ENCODE peak calls at places on chromosome 1, in nine cellular contexts. W, S, C, M, J, Q, B, R and X are unnamed samples.

GRCh38 chr1:10634428-10635384 is 160.0 kb downstream of the PEX14 start:
- DNase-seq in W (no peak), S (peak), C (peak), M (no peak), J (no peak), Q (peak), B (no peak), R (no peak), X (no peak)

GRCh38 chr1:31745071-31745897 is 18.9 kb downstream of the ADGRB2 start:
- DNase-seq in W (peak), S (no peak), C (peak), M (peak), J (no peak), Q (peak), B (no peak), R (peak), X (peak)

GRCh38 chr1:21903638-21904474 is 33.3 kb downstream of the HSPG2 start:
- DNase-seq in W (no peak), S (no peak), C (no peak), M (no peak), J (peak), Q (peak), B (no peak), R (no peak), X (no peak)

GRCh38 chr1:201786824-201787223 is 42.1 kb upstream of the IPO9 start:
- DNase-seq in W (peak), S (no peak), C (no peak), M (no peak), J (peak), Q (no peak), B (no peak), R (no peak), X (no peak)

GRCh38 chr1:107405241-107405640 is 264.4 kb downstream of the NTNG1 start:
- DNase-seq in W (no peak), S (peak), C (peak), M (no peak), J (no peak), Q (no peak), B (no peak), R (no peak), X (no peak)

GRCh38 chr1:3014041-3014440 is 7.2 kb upstream of the ACTRT2 start:
- DNase-seq in W (peak), S (no peak), C (no peak), M (no peak), J (no peak), Q (no peak), B (peak), R (no peak), X (no peak)

GRCh38 chr1:26237230-26237966 is 3.4 kb downstream of the CEP85 start:
- DNase-seq in W (no peak), S (peak), C (peak), M (no peak), J (no peak), Q (no peak), B (no peak), R (no peak), X (no peak)

GRCh38 chr1:198639581-198640235 is 868 bp downstream of the PTPRC start:
- DNase-seq in W (no peak), S (no peak), C (no peak), M (no peak), J (no peak), Q (no peak), B (no peak), R (no peak), X (no peak)

GRCh38 chr1:162177126-162177525 is 107.6 kb downstream of the NOS1AP start:
- DNase-seq in W (no peak), S (peak), C (peak), M (no peak), J (no peak), Q (no peak), B (no peak), R (no peak), X (no peak)

GRCh38 chr1:156922986-156923564 is 2.6 kb downstream of the LRRC71 start:
- DNase-seq in W (no peak), S (no peak), C (no peak), M (no peak), J (no peak), Q (no peak), B (no peak), R (no peak), X (no peak)

GRCh38 chr1:240474133-240474614 is 137.8 kb downstream of the GREM2 start:
- DNase-seq in W (no peak), S (peak), C (no peak), M (no peak), J (no peak), Q (no peak), B (no peak), R (no peak), X (no peak)

GRCh38 chr1:941588-942383 is 17.3 kb downstream of the NOC2L start:
- DNase-seq in W (peak), S (peak), C (peak), M (no peak), J (peak), Q (peak), B (peak), R (peak), X (no peak)

GRCh38 chr1:187033721-187034120 is 205.0 kb downstream of the PLA2G4A start:
- DNase-seq in W (no peak), S (no peak), C (no peak), M (no peak), J (no peak), Q (no peak), B (no peak), R (no peak), X (no peak)

GRCh38 chr1:156740679-156741612 is at the start of gene MRPL24:
- DNase-seq in W (peak), S (peak), C (peak), M (peak), J (peak), Q (peak), B (peak), R (peak), X (peak)

GRCh38 chr1:65812065-65812464 is 19.4 kb downstream of the PDE4B start:
- DNase-seq in W (peak), S (peak), C (peak), M (no peak), J (no peak), Q (no peak), B (no peak), R (peak), X (no peak)

GRCh38 chr1:109876617-109877319 is 33.9 kb upstream of the CSF1 start:
- DNase-seq in W (no peak), S (peak), C (no peak), M (no peak), J (no peak), Q (no peak), B (no peak), R (no peak), X (no peak)

GRCh38 chr1:30475201-30475600 is 248.2 kb downstream of the MATN1 start:
- DNase-seq in W (no peak), S (no peak), C (no peak), M (no peak), J (no peak), Q (no peak), B (no peak), R (no peak), X (no peak)

GRCh38 chr1:145979746-145980435 is 15.4 kb downstream of the POLR3GL start:
- DNase-seq in W (no peak), S (no peak), C (no peak), M (no peak), J (peak), Q (no peak), B (no peak), R (no peak), X (no peak)

GRCh38 chr1:117572546-117572945 is 33.3 kb upstream of the TENT5C start:
- DNase-seq in W (no peak), S (no peak), C (no peak), M (no peak), J (peak), Q (no peak), B (peak), R (peak), X (no peak)

GRCh38 chr1:183191833-183192232 is 5.8 kb downstream of the LAMC2 start:
- DNase-seq in W (no peak), S (peak), C (peak), M (no peak), J (no peak), Q (no peak), B (no peak), R (no peak), X (no peak)

GRCh38 chr1:175600721-175601440 is 142.5 kb downstream of the TNR start:
- DNase-seq in W (no peak), S (no peak), C (no peak), M (no peak), J (no peak), Q (no peak), B (no peak), R (no peak), X (no peak)

GRCh38 chr1:42861014-42861399 is 14.6 kb downstream of the ZNF691 start:
- DNase-seq in W (no peak), S (no peak), C (no peak), M (no peak), J (no peak), Q (no peak), B (no peak), R (no peak), X (no peak)

GRCh38 chr1:31843506-31843905 is 27.7 kb upstream of the SPOCD1 start:
- DNase-seq in W (no peak), S (peak), C (peak), M (no peak), J (no peak), Q (no peak), B (no peak), R (no peak), X (no peak)

GRCh38 chr1:60842294-60842693 is 240.1 kb upstream of the NFIA start:
- DNase-seq in W (no peak), S (no peak), C (no peak), M (no peak), J (no peak), Q (no peak), B (no peak), R (no peak), X (no peak)

GRCh38 chr1:23613191-23614126 is 54.2 kb upstream of the ID3 start:
- DNase-seq in W (no peak), S (no peak), C (no peak), M (no peak), J (no peak), Q (no peak), B (no peak), R (no peak), X (peak)

GRCh38 chr1:198185759-198186158 is 29.0 kb downstream of the NEK7 start:
- DNase-seq in W (no peak), S (no peak), C (no peak), M (no peak), J (no peak), Q (no peak), B (no peak), R (no peak), X (no peak)

GRCh38 chr1:117967900-117968299 is 38.4 kb downstream of the WDR3 start:
- DNase-seq in W (no peak), S (peak), C (no peak), M (no peak), J (no peak), Q (peak), B (no peak), R (no peak), X (no peak)

GRCh38 chr1:181202986-181203555 is 114.6 kb downstream of the IER5 start:
- DNase-seq in W (no peak), S (no peak), C (no peak), M (no peak), J (no peak), Q (no peak), B (no peak), R (no peak), X (no peak)

GRCh38 chr1:165661691-165662090 is 30.7 kb downstream of the MGST3 start:
- DNase-seq in W (no peak), S (no peak), C (no peak), M (no peak), J (no peak), Q (peak), B (no peak), R (no peak), X (no peak)

GRCh38 chr1:202805886-202806511 is 2.2 kb downstream of the KDM5B start:
- DNase-seq in W (no peak), S (peak), C (peak), M (no peak), J (no peak), Q (no peak), B (no peak), R (no peak), X (no peak)

GRCh38 chr1:31238986-31239613 is 587 bp downstream of the NKAIN1 start:
- DNase-seq in W (no peak), S (peak), C (no peak), M (no peak), J (no peak), Q (peak), B (no peak), R (peak), X (no peak)

GRCh38 chr1:33147997-33148314 is 33.9 kb downstream of the TRIM62 start:
- DNase-seq in W (no peak), S (no peak), C (peak), M (no peak), J (no peak), Q (peak), B (no peak), R (no peak), X (no peak)

GRCh38 chr1:20484526-20485462 is 1.2 kb downstream of the CAMK2N1 start:
- DNase-seq in W (no peak), S (no peak), C (no peak), M (no peak), J (no peak), Q (peak), B (no peak), R (peak), X (no peak)

GRCh38 chr1:184457500-184457899 is 70.7 kb downstream of the C1orf21 start:
- DNase-seq in W (no peak), S (no peak), C (no peak), M (no peak), J (no peak), Q (peak), B (no peak), R (no peak), X (no peak)
- H3K27ac ChIP-seq in W (no peak), S (no peak), C (no peak), M (no peak), J (no peak), Q (no peak), B (no peak), R (no peak), X (no peak)

GRCh38 chr1:217138173-217138838 is 415.1 kb upstream of the ESRRG start:
- DNase-seq in W (no peak), S (no peak), C (no peak), M (no peak), J (no peak), Q (no peak), B (no peak), R (no peak), X (no peak)

GRCh38 chr1:217135987-217136894 is 413.0 kb upstream of the ESRRG start:
- DNase-seq in W (no peak), S (no peak), C (no peak), M (no peak), J (no peak), Q (peak), B (no peak), R (no peak), X (no peak)

GRCh38 chr1:217136895-217137205 is 413.6 kb upstream of the ESRRG start:
- DNase-seq in W (no peak), S (no peak), C (no peak), M (no peak), J (no peak), Q (peak), B (no peak), R (no peak), X (no peak)

GRCh38 chr1:217138839-217139466 is 415.7 kb upstream of the ESRRG start:
- DNase-seq in W (no peak), S (no peak), C (no peak), M (no peak), J (no peak), Q (no peak), B (no peak), R (no peak), X (no peak)

GRCh38 chr1:217137210-217137871 is 414.1 kb upstream of the ESRRG start:
- DNase-seq in W (no peak), S (no peak), C (no peak), M (no peak), J (no peak), Q (peak), B (no peak), R (no peak), X (no peak)
- H3K27ac ChIP-seq in W (no peak), S (no peak), C (no peak), M (no peak), J (no peak), Q (no peak), B (no peak), R (no peak), X (no peak)

DNA sequence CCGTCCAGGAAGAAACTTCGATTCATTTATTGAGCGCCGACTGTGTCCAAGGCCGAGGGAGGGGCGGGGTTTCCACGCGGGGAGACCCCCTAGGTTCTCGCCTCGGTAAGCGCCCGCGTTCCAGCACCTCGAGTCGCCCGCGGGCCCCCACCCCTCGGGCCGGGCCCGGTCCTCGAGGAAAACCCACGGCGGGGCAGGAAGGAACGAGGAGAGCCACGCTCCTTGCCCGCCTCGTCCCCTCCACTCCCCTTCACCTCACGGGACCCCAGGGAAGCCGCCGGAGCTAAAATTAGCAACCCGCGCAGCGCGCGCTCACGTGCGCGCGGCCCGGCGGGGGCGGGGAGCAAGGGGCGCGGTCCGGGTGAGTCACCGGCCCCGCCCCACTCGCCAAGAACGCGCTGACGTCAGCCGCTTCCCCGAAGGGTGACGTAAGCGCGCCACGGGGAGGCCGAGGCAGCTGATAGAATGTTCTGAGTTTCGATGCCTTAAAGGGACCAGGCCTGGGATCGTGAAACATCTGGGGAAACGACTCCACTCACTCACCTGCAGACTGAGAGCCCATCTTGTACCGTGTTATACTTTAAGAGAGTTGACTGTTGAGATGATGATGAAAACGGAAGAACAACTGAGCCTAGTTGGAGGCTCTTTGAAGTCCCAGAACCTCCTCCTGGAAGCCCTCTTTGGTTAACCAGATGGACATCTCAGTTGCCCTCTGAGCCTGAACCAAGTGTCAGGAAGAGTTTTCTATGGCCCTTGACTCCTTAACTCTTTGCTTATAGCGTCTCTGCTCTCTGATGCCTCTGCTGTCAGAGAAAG is 49.7 kb upstream of the ATF3 start:
- DNase-seq in W (peak), S (peak), C (peak), M (peak), J (peak), Q (peak), B (peak), R (peak), X (peak)
- H3K27ac ChIP-seq in W (peak), S (peak), C (peak), M (peak), J (peak), Q (peak), B (peak), R (peak), X (peak)

GRCh38 chr1:222815367-222815765 is 527 bp downstream of the DISP1 start:
- DNase-seq in W (no peak), S (peak), C (peak), M (no peak), J (no peak), Q (peak), B (no peak), R (peak), X (no peak)

GRCh38 chr1:222821239-222821638 is 6.4 kb downstream of the DISP1 start:
- DNase-seq in W (no peak), S (peak), C (no peak), M (no peak), J (no peak), Q (no peak), B (no peak), R (no peak), X (no peak)

GRCh38 chr1:222820159-222820732 is 5.4 kb downstream of the DISP1 start:
- DNase-seq in W (no peak), S (no peak), C (no peak), M (no peak), J (no peak), Q (no peak), B (no peak), R (no peak), X (no peak)

GRCh38 chr1:222817529-222817928 is 2.7 kb downstream of the DISP1 start:
- DNase-seq in W (no peak), S (peak), C (peak), M (no peak), J (no peak), Q (peak), B (no peak), R (no peak), X (no peak)

DNA sequence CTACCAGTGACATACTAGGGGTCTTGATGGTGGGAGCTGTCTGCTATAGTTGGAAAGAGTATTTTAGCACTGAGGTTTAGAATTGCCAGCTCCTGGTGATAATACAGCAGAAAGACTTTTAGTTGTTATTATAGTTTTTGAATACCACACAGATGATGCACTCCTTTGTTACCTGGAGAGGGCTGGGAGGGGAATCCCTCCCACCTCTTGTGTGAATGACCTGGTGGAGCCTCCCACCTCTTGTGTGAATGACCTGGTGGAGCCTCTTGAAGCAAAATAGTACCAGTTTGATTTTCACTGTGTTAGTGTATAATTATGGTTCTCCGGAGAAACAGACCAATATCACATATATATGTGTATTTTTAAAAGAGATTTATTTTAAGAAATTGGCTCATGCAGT is 3.3 kb downstream of the DISP1 start:
- DNase-seq in W (no peak), S (no peak), C (peak), M (no peak), J (no peak), Q (no peak), B (no peak), R (no peak), X (no peak)
- H3K27ac ChIP-seq in W (no peak), S (peak), C (peak), M (no peak), J (peak), Q (peak), B (no peak), R (no peak), X (no peak)

DNA sequence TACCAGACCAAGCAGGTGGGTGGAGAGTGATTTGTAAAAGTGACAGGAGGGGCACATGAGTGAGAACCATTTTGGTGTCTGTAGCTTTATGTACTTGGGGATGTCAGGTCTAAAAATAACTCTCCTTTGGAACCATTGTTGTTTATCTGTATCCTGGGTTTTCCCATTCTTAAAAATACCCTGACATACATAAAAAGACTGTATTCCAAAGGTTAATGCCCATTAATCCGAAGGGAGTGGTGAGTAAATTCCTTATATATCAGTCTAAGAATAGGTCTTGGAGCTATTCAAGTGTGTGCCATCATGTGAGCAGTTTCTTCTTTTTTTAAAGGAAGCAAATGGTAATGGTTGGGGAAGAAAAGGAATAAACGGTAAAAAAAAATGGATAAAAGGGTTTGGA is 117.5 kb downstream of the TGFB2 start:
- DNase-seq in W (no peak), S (no peak), C (no peak), M (no peak), J (no peak), Q (no peak), B (no peak), R (no peak), X (no peak)
- H3K27ac ChIP-seq in W (peak), S (peak), C (no peak), M (no peak), J (peak), Q (peak), B (peak), R (no peak), X (no peak)

GRCh38 chr1:171485375-171486047 is at the start of gene PRRC2C:
- DNase-seq in W (peak), S (peak), C (peak), M (peak), J (peak), Q (peak), B (peak), R (peak), X (peak)

GRCh38 chr1:171484760-171485374 is 463 bp upstream of the PRRC2C start:
- DNase-seq in W (no peak), S (no peak), C (no peak), M (no peak), J (no peak), Q (peak), B (no peak), R (no peak), X (no peak)

GRCh38 chr1:171488190-171488929 is 3.0 kb downstream of the PRRC2C start:
- DNase-seq in W (no peak), S (peak), C (peak), M (no peak), J (no peak), Q (no peak), B (no peak), R (no peak), X (no peak)

GRCh38 chr1:171486048-171486519 is 754 bp downstream of the PRRC2C start:
- DNase-seq in W (no peak), S (peak), C (peak), M (no peak), J (no peak), Q (no peak), B (no peak), R (peak), X (peak)

GRCh38 chr1:171487038-171487437 is 1.7 kb downstream of the PRRC2C start:
- DNase-seq in W (no peak), S (no peak), C (no peak), M (no peak), J (no peak), Q (no peak), B (no peak), R (no peak), X (no peak)
- H3K27ac ChIP-seq in W (peak), S (peak), C (no peak), M (no peak), J (peak), Q (peak), B (peak), R (no peak), X (peak)